ENCODE peak calls at places on chromosomes 3 and 15, in seven cellular contexts. One of them, this sample, is unnamed.

GRCh38 chr3:50525987-50526386 is 22.6 kb upstream of the CACNA2D2 start:
- DNase-seq in CD8-positive, alpha-beta T cell: no peak
- DNase-seq in amniotic epithelial cell: peak; percentile 64
- DNase-seq in GM13977: peak; percentile 77
- DNase-seq in ovary: no peak
- DNase-seq in endothelial cell: peak; percentile 56
- DNase-seq in mucosa of descending colon: no peak
- DNase-seq in this sample: peak; percentile 88

GRCh38 chr3:188947401-188947982 is 224.3 kb upstream of the TPRG1 start:
- DNase-seq in CD8-positive, alpha-beta T cell: no peak
- DNase-seq in amniotic epithelial cell: no peak
- DNase-seq in GM13977: no peak
- DNase-seq in ovary: peak; percentile 90
- DNase-seq in endothelial cell: peak; percentile 70
- DNase-seq in mucosa of descending colon: peak; percentile 87
- DNase-seq in this sample: peak; percentile 61

GRCh38 chr3:122918576-122919290 is 108.8 kb downstream of the SEMA5B start:
- DNase-seq in CD8-positive, alpha-beta T cell: no peak
- DNase-seq in amniotic epithelial cell: peak; percentile 73
- DNase-seq in GM13977: no peak
- DNase-seq in ovary: no peak
- DNase-seq in endothelial cell: no peak
- DNase-seq in mucosa of descending colon: no peak
- DNase-seq in this sample: no peak

GRCh38 chr3:52574056-52574965 is 37.9 kb downstream of the UQCC5 start:
- DNase-seq in CD8-positive, alpha-beta T cell: no peak
- DNase-seq in amniotic epithelial cell: no peak
- DNase-seq in GM13977: no peak
- DNase-seq in ovary: no peak
- DNase-seq in endothelial cell: no peak
- DNase-seq in mucosa of descending colon: no peak
- DNase-seq in this sample: no peak

GRCh38 chr3:65144791-65145355 is 457.1 kb upstream of the ADAMTS9 start:
- DNase-seq in CD8-positive, alpha-beta T cell: no peak
- DNase-seq in amniotic epithelial cell: peak; percentile 92
- DNase-seq in GM13977: no peak
- DNase-seq in ovary: no peak
- DNase-seq in endothelial cell: no peak
- DNase-seq in mucosa of descending colon: no peak
- DNase-seq in this sample: no peak

GRCh38 chr3:49916686-49917085 is 12.9 kb downstream of the MON1A start:
- DNase-seq in CD8-positive, alpha-beta T cell: no peak
- DNase-seq in amniotic epithelial cell: peak; percentile 88
- DNase-seq in GM13977: no peak
- DNase-seq in ovary: no peak
- DNase-seq in endothelial cell: no peak
- DNase-seq in mucosa of descending colon: no peak
- DNase-seq in this sample: no peak

GRCh38 chr15:95845862-95846515 is 484.5 kb upstream of the NR2F2 start:
- DNase-seq in CD8-positive, alpha-beta T cell: no peak
- DNase-seq in amniotic epithelial cell: peak; percentile 68
- DNase-seq in GM13977: no peak
- DNase-seq in ovary: peak; percentile 80
- DNase-seq in endothelial cell: no peak
- DNase-seq in mucosa of descending colon: no peak
- DNase-seq in this sample: no peak

GRCh38 chr3:127784865-127785710 is 37.2 kb downstream of the MGLL start:
- DNase-seq in CD8-positive, alpha-beta T cell: no peak
- DNase-seq in amniotic epithelial cell: no peak
- DNase-seq in GM13977: no peak
- DNase-seq in ovary: no peak
- DNase-seq in endothelial cell: no peak
- DNase-seq in mucosa of descending colon: peak; percentile 86
- DNase-seq in this sample: no peak

GRCh38 chr3:43043071-43043766 is 62.7 kb downstream of the POMGNT2 start:
- DNase-seq in CD8-positive, alpha-beta T cell: no peak
- DNase-seq in amniotic epithelial cell: no peak
- DNase-seq in GM13977: no peak
- DNase-seq in ovary: no peak
- DNase-seq in endothelial cell: no peak
- DNase-seq in mucosa of descending colon: no peak
- DNase-seq in this sample: no peak

GRCh38 chr15:64634576-64635485 is 140.6 kb downstream of the RBPMS2 start:
- DNase-seq in CD8-positive, alpha-beta T cell: no peak
- DNase-seq in amniotic epithelial cell: peak; percentile 35
- DNase-seq in GM13977: no peak
- DNase-seq in ovary: no peak
- DNase-seq in endothelial cell: peak; percentile 74
- DNase-seq in mucosa of descending colon: no peak
- DNase-seq in this sample: no peak

GRCh38 chr3:21158801-21159564 is 592.0 kb downstream of the ZNF385D start:
- DNase-seq in CD8-positive, alpha-beta T cell: no peak
- DNase-seq in amniotic epithelial cell: peak; percentile 0
- DNase-seq in GM13977: no peak
- DNase-seq in ovary: no peak
- DNase-seq in endothelial cell: no peak
- DNase-seq in mucosa of descending colon: no peak
- DNase-seq in this sample: no peak

GRCh38 chr3:12433823-12434222 is 50.5 kb upstream of the TSEN2 start:
- DNase-seq in CD8-positive, alpha-beta T cell: no peak
- DNase-seq in amniotic epithelial cell: no peak
- DNase-seq in GM13977: no peak
- DNase-seq in ovary: no peak
- DNase-seq in endothelial cell: no peak
- DNase-seq in mucosa of descending colon: no peak
- DNase-seq in this sample: no peak

GRCh38 chr3:138371070-138371950 is 22.9 kb downstream of the MRAS start:
- DNase-seq in CD8-positive, alpha-beta T cell: no peak
- DNase-seq in amniotic epithelial cell: no peak
- DNase-seq in GM13977: peak; percentile 84
- DNase-seq in ovary: no peak
- DNase-seq in endothelial cell: no peak
- DNase-seq in mucosa of descending colon: no peak
- DNase-seq in this sample: no peak

GRCh38 chr3:52404391-52404790 is 40.5 kb downstream of the SEMA3G start:
- DNase-seq in CD8-positive, alpha-beta T cell: no peak
- DNase-seq in amniotic epithelial cell: no peak
- DNase-seq in GM13977: no peak
- DNase-seq in ovary: no peak
- DNase-seq in endothelial cell: no peak
- DNase-seq in mucosa of descending colon: peak; percentile 19
- DNase-seq in this sample: no peak

GRCh38 chr15:81567924-81568323 is 193.9 kb upstream of the TMC3 start:
- DNase-seq in CD8-positive, alpha-beta T cell: no peak
- DNase-seq in amniotic epithelial cell: no peak
- DNase-seq in GM13977: no peak
- DNase-seq in ovary: no peak
- DNase-seq in endothelial cell: no peak
- DNase-seq in mucosa of descending colon: no peak
- DNase-seq in this sample: no peak

GRCh38 chr3:14543446-14543845 is 3.3 kb upstream of the GRIP2 start:
- DNase-seq in CD8-positive, alpha-beta T cell: no peak
- DNase-seq in amniotic epithelial cell: no peak
- DNase-seq in GM13977: no peak
- DNase-seq in ovary: no peak
- DNase-seq in endothelial cell: no peak
- DNase-seq in mucosa of descending colon: peak; percentile 15
- DNase-seq in this sample: no peak

GRCh38 chr15:74208901-74209559 is 6.4 kb upstream of the STRA6 start:
- DNase-seq in CD8-positive, alpha-beta T cell: no peak
- DNase-seq in amniotic epithelial cell: peak; percentile 74
- DNase-seq in GM13977: no peak
- DNase-seq in ovary: no peak
- DNase-seq in endothelial cell: no peak
- DNase-seq in mucosa of descending colon: no peak
- DNase-seq in this sample: peak; percentile 54

GRCh38 chr3:62875103-62876002 is at the start of gene CADPS:
- DNase-seq in CD8-positive, alpha-beta T cell: no peak
- DNase-seq in amniotic epithelial cell: no peak
- DNase-seq in GM13977: no peak
- DNase-seq in ovary: peak; percentile 11
- DNase-seq in endothelial cell: peak; percentile 21
- DNase-seq in mucosa of descending colon: peak; percentile 44
- DNase-seq in this sample: no peak

GRCh38 chr3:193942516-193943055 is 193.4 kb upstream of the HES1 start:
- DNase-seq in CD8-positive, alpha-beta T cell: no peak
- DNase-seq in amniotic epithelial cell: no peak
- DNase-seq in GM13977: no peak
- DNase-seq in ovary: no peak
- DNase-seq in endothelial cell: no peak
- DNase-seq in mucosa of descending colon: no peak
- DNase-seq in this sample: peak; percentile 88

GRCh38 chr3:124952456-124952855 is 17.9 kb upstream of the MUC13 start:
- DNase-seq in CD8-positive, alpha-beta T cell: no peak
- DNase-seq in amniotic epithelial cell: no peak
- DNase-seq in GM13977: no peak
- DNase-seq in ovary: no peak
- DNase-seq in endothelial cell: no peak
- DNase-seq in mucosa of descending colon: no peak
- DNase-seq in this sample: no peak

GRCh38 chr15:19987389-19988048 is 554.1 kb downstream of the GOLGA6L6 start:
- DNase-seq in CD8-positive, alpha-beta T cell: no peak
- DNase-seq in amniotic epithelial cell: no peak
- DNase-seq in GM13977: no peak
- DNase-seq in ovary: no peak
- DNase-seq in endothelial cell: no peak
- DNase-seq in mucosa of descending colon: peak; percentile 16
- DNase-seq in this sample: peak; percentile 46

GRCh38 chr3:158339638-158340037 is 229.7 kb downstream of the RSRC1 start:
- DNase-seq in CD8-positive, alpha-beta T cell: no peak
- DNase-seq in amniotic epithelial cell: no peak
- DNase-seq in GM13977: no peak
- DNase-seq in ovary: no peak
- DNase-seq in endothelial cell: no peak
- DNase-seq in mucosa of descending colon: no peak
- DNase-seq in this sample: no peak

GRCh38 chr3:37544869-37545352 is 316.8 kb upstream of the CTDSPL start:
- DNase-seq in CD8-positive, alpha-beta T cell: no peak
- DNase-seq in amniotic epithelial cell: no peak
- DNase-seq in GM13977: no peak
- DNase-seq in ovary: no peak
- DNase-seq in endothelial cell: peak; percentile 22
- DNase-seq in mucosa of descending colon: no peak
- DNase-seq in this sample: no peak

GRCh38 chr15:69300129-69300588 is 1.4 kb downstream of the PAQR5 start:
- DNase-seq in CD8-positive, alpha-beta T cell: no peak
- DNase-seq in amniotic epithelial cell: no peak
- DNase-seq in GM13977: no peak
- DNase-seq in ovary: no peak
- DNase-seq in endothelial cell: no peak
- DNase-seq in mucosa of descending colon: no peak
- DNase-seq in this sample: no peak

GRCh38 chr3:43770426-43771103 is 79.8 kb downstream of the ABHD5 start:
- DNase-seq in CD8-positive, alpha-beta T cell: no peak
- DNase-seq in amniotic epithelial cell: peak; percentile 29
- DNase-seq in GM13977: no peak
- DNase-seq in ovary: peak; percentile 21
- DNase-seq in endothelial cell: no peak
- DNase-seq in mucosa of descending colon: peak; percentile 68
- DNase-seq in this sample: peak; percentile 92

GRCh38 chr3:32132121-32132520 is 25.7 kb downstream of the GPD1L start:
- DNase-seq in CD8-positive, alpha-beta T cell: no peak
- DNase-seq in amniotic epithelial cell: no peak
- DNase-seq in GM13977: no peak
- DNase-seq in ovary: no peak
- DNase-seq in endothelial cell: no peak
- DNase-seq in mucosa of descending colon: no peak
- DNase-seq in this sample: no peak

GRCh38 chr3:354433-354832 is 157.9 kb downstream of the CHL1 start:
- DNase-seq in CD8-positive, alpha-beta T cell: no peak
- DNase-seq in amniotic epithelial cell: peak; percentile 35
- DNase-seq in GM13977: peak; percentile 22
- DNase-seq in ovary: no peak
- DNase-seq in endothelial cell: peak; percentile 22
- DNase-seq in mucosa of descending colon: no peak
- DNase-seq in this sample: peak; percentile 43

GRCh38 chr15:25844981-25845680 is 18.0 kb downstream of the ATP10A start:
- DNase-seq in CD8-positive, alpha-beta T cell: no peak
- DNase-seq in amniotic epithelial cell: no peak
- DNase-seq in GM13977: no peak
- DNase-seq in ovary: no peak
- DNase-seq in endothelial cell: no peak
- DNase-seq in mucosa of descending colon: no peak
- DNase-seq in this sample: no peak

GRCh38 chr3:150216041-150216811 is 191.9 kb upstream of the TSC22D2 start:
- DNase-seq in CD8-positive, alpha-beta T cell: no peak
- DNase-seq in amniotic epithelial cell: peak; percentile 66
- DNase-seq in GM13977: no peak
- DNase-seq in ovary: peak; percentile 69
- DNase-seq in endothelial cell: no peak
- DNase-seq in mucosa of descending colon: no peak
- DNase-seq in this sample: no peak